ENCODE peak calls at places on chromosomes 1 and 21, in seven cellular contexts. I, O, K, C, G, A and Y are unnamed samples.

GRCh38 chr1:45554198-45554597 is 3.6 kb downstream of the AKR1A1 start:
- DNase-seq in G (no peak), O (no peak), I (no peak), A (no peak), K (no peak), C (peak), Y (no peak)

GRCh38 chr1:181531951-181532640 is 48.8 kb downstream of the CACNA1E start:
- DNase-seq in K (no peak), G (no peak), I (no peak), A (no peak), C (no peak), O (no peak), Y (no peak)

GRCh38 chr1:33429846-33430750 is 797 bp downstream of the PHC2 start:
- DNase-seq in K (peak), O (no peak), C (no peak), G (no peak), I (no peak), A (peak), Y (no peak)

GRCh38 chr1:208170252-208170651 is 73.9 kb downstream of the PLXNA2 start:
- DNase-seq in K (no peak), O (no peak), C (no peak), A (no peak), I (peak), G (no peak), Y (no peak)

GRCh38 chr1:221256773-221257172 is 377.5 kb downstream of the HLX start:
- DNase-seq in G (no peak), A (no peak), C (no peak), O (no peak), I (no peak), K (no peak), Y (no peak)

GRCh38 chr21:45460011-45460565 is 55.1 kb downstream of the COL18A1 start:
- DNase-seq in G (no peak), C (no peak), A (no peak), I (no peak), O (no peak), K (no peak), Y (no peak)

GRCh38 chr1:26994020-26994745 is 691 bp downstream of the TRNP1 start:
- DNase-seq in A (no peak), G (no peak), C (no peak), K (no peak), I (no peak), O (no peak), Y (no peak)

GRCh38 chr1:43054961-43055360 is 96.3 kb upstream of the SLC2A1 start:
- DNase-seq in A (no peak), O (peak), K (no peak), C (no peak), I (no peak), G (no peak), Y (no peak)

GRCh38 chr1:43232071-43232470 is 37.7 kb upstream of the TMEM125 start:
- DNase-seq in I (no peak), A (peak), O (peak), C (no peak), K (peak), G (peak), Y (peak)

GRCh38 chr1:208741296-208741695 is 497.1 kb upstream of the PLXNA2 start:
- DNase-seq in C (no peak), A (no peak), I (no peak), K (no peak), G (no peak), O (no peak), Y (no peak)

GRCh38 chr1:227174136-227174535 is 144.2 kb downstream of the CDC42BPA start:
- DNase-seq in I (no peak), A (peak), G (no peak), O (peak), K (peak), C (no peak), Y (no peak)

GRCh38 chr1:36913523-36914060 is 120.7 kb downstream of the GRIK3 start:
- DNase-seq in I (no peak), C (no peak), O (no peak), A (no peak), G (no peak), K (no peak), Y (no peak)

GRCh38 chr1:230495021-230495550 is 69.0 kb upstream of the PGBD5 start:
- DNase-seq in I (no peak), C (no peak), K (no peak), A (no peak), G (no peak), O (no peak), Y (no peak)

GRCh38 chr1:203140743-203141520 is 13.4 kb downstream of the ADORA1 start:
- DNase-seq in A (no peak), C (no peak), K (no peak), O (no peak), I (no peak), G (no peak), Y (no peak)

GRCh38 chr1:75723989-75724471 is 479 bp upstream of the ACADM start:
- DNase-seq in K (peak), A (peak), G (peak), I (peak), O (peak), C (peak), Y (peak)

GRCh38 chr1:2962061-2962460 is 59.2 kb upstream of the ACTRT2 start:
- DNase-seq in K (no peak), A (no peak), C (no peak), I (peak), O (no peak), G (no peak), Y (no peak)

GRCh38 chr1:218829143-218829542 is 344.5 kb upstream of the LYPLAL1 start:
- DNase-seq in A (peak), C (no peak), G (no peak), K (no peak), I (no peak), O (peak), Y (no peak)

GRCh38 chr1:98034505-98034904 is 113.7 kb upstream of the DPYD start:
- DNase-seq in G (no peak), O (peak), A (peak), I (no peak), C (no peak), K (peak), Y (no peak)
- H3K4me3 ChIP-seq in G (no peak), O (no peak), A (no peak), I (no peak), C (no peak), K (no peak), Y (no peak)

DNA sequence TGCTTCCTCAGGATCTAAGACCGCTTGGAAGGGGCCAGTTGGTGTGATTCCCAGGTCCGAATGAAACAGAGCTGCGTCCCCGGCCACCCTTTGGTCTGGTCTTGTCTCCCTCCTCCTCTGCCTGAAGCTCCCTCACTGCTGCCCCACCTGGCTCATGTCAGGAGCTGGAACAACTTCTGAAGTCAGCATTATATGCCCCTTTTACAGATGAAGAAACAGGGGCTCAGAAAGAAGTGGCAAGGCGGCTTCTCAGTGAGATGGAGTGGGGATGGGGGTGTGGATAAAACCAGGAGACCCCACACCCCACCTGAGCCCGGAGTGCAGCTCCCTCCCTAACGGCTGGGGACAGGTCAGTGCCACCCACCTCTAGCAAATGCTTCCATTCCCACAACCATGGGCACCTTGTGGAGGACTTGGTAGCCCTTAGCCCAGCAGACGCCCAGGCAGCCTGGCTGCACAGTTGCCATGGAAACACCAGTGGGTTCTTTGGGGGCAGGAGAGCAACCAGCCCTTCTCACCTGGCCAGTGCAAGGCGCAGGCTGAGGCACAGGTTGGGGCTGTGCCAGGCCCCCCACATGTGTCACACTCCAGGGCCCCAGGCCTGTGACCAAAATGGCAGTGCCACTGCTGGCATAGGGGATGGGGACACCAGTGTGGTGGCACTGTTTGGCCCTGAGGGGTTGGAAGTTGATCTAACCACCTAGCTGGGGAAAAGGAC is 31.9 kb upstream of the ECE1 start:
- DNase-seq in I (no peak), C (no peak), G (no peak), K (no peak), O (no peak), A (no peak), Y (no peak)
- TF ChIP-seq CTCF in I (no peak), C (peak), G (no peak), K (peak), O (no peak), A (peak), Y (peak)

GRCh38 chr1:7679159-7679872 is 91.8 kb upstream of the VAMP3 start:
- DNase-seq in K (no peak), I (no peak), C (no peak), O (no peak), A (no peak), G (no peak), Y (no peak)
- H3K4me3 ChIP-seq in K (no peak), I (peak), C (peak), O (no peak), A (no peak), G (peak), Y (no peak)

DNA sequence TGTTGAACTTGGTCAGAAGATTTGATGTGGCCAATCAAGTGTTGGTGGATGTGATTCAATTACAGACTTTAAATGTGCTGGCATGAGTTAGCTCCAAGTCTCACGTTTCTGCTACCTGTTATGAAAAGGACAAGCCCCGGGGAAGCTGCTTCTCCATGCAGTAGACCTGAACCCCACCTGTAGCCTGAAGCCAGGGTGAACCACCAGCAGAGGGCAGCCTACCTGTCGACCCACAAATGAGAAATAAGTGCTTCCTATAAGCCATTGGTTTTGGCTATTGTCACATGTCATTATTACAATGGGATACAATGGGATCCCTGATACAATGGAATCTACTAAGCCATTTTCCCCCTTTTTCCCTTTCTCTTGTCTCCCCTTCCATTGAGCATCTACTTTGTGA is 230.2 kb downstream of the PRDM2 start:
- DNase-seq in I (no peak), A (peak), G (no peak), O (no peak), K (peak), C (peak), Y (no peak)
- TF ChIP-seq CTCF in I (peak), A (peak), G (peak), O (no peak), K (peak), C (peak), Y (peak)

GRCh38 chr1:224199679-224200078 is 16.6 kb downstream of the DEGS1 start:
- DNase-seq in K (no peak), C (no peak), I (no peak), G (no peak), O (no peak), A (no peak), Y (no peak)

GRCh38 chr1:224203243-224204016 is 20.4 kb downstream of the DEGS1 start:
- DNase-seq in K (peak), C (no peak), G (no peak), O (peak), A (peak), I (peak), Y (no peak)

GRCh38 chr1:224201336-224201735 is 18.3 kb downstream of the DEGS1 start:
- DNase-seq in O (no peak), G (no peak), K (no peak), I (no peak), C (peak), A (no peak), Y (no peak)

GRCh38 chr1:224201853-224202252 is 18.8 kb downstream of the DEGS1 start:
- DNase-seq in G (no peak), K (no peak), A (no peak), C (no peak), I (no peak), O (no peak), Y (no peak)

DNA sequence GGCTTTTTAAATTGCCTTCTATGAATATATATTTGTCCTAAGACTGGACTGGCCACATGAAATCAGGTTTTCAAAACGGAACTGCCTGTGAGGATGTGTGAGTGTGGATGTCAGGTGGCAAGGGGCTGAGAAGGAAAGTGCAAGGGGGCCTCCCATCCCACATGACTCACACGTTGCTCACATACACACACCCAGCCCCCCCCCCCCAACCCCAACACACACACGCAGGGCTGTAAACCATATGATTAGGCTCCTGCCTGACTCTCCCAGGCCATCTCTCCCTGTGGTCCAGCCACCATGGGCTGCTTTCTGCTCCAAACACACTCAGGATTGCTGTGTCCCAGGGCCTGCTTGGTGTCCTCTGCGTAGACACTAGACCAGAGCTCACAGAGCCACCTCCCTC is 22.4 kb downstream of the DEGS1 start:
- DNase-seq in C (peak), I (no peak), O (peak), A (peak), K (peak), G (no peak), Y (no peak)
- H3K4me3 ChIP-seq in C (peak), I (no peak), O (peak), A (no peak), K (no peak), G (no peak), Y (peak)

GRCh38 chr1:98741164-98741563 is 79.6 kb downstream of the SNX7 start:
- DNase-seq in I (no peak), A (no peak), C (no peak), K (no peak), O (no peak), G (no peak), Y (no peak)
- TF ChIP-seq CTCF in I (no peak), A (no peak), C (no peak), K (no peak), O (no peak), G (no peak), Y (no peak)

GRCh38 chr1:234114648-234115307 is 210.3 kb downstream of the SLC35F3 start:
- DNase-seq in A (peak), C (peak), G (peak), K (peak), I (no peak), O (peak), Y (peak)
- H3K4me3 ChIP-seq in A (no peak), C (no peak), G (no peak), K (no peak), I (no peak), O (peak), Y (no peak)